ENCODE peak calls at places on chromosomes 11 and 22, in four cellular contexts. One of them, this sample, is unnamed.

GRCh38 chr22:38610234-38610633 is 40.3 kb upstream of the DMC1 start:
- DNase-seq in HepG2: no peak
- DNase-seq in H1: no peak
- DNase-seq in K562: no peak
- DNase-seq in this sample: no peak

GRCh38 chr22:38652858-38653257 is 3.3 kb downstream of the FAM227A start:
- DNase-seq in HepG2: no peak
- DNase-seq in H1: no peak
- DNase-seq in K562: no peak
- DNase-seq in this sample: no peak

GRCh38 chr22:49710746-49711145 is 116.9 kb downstream of the BRD1 start:
- DNase-seq in HepG2: no peak
- DNase-seq in H1: no peak
- DNase-seq in K562: no peak
- DNase-seq in this sample: no peak

GRCh38 chr11:113279591-113279990 is 34.8 kb upstream of the TTC12 start:
- DNase-seq in HepG2: no peak
- DNase-seq in H1: no peak
- DNase-seq in K562: no peak
- DNase-seq in this sample: no peak

GRCh38 chr11:128741928-128742327 is 48.1 kb downstream of the FLI1 start:
- DNase-seq in HepG2: no peak
- DNase-seq in H1: no peak
- DNase-seq in K562: no peak
- DNase-seq in this sample: no peak

GRCh38 chr11:13668957-13669521 is 571 bp downstream of the FAR1 start:
- DNase-seq in HepG2: no peak
- DNase-seq in H1: no peak
- DNase-seq in K562: peak
- DNase-seq in this sample: no peak

GRCh38 chr22:38843716-38844660 is at the start of gene NPTXR:
- DNase-seq in HepG2: peak
- DNase-seq in H1: no peak
- DNase-seq in K562: peak
- DNase-seq in this sample: peak

GRCh38 chr11:113133071-113133470 is 171.9 kb downstream of the NCAM1 start:
- DNase-seq in HepG2: no peak
- DNase-seq in H1: no peak
- DNase-seq in K562: no peak
- DNase-seq in this sample: no peak

GRCh38 chr22:42747701-42748513 is 27.2 kb upstream of the A4GALT start:
- DNase-seq in HepG2: peak
- DNase-seq in H1: no peak
- DNase-seq in K562: no peak
- DNase-seq in this sample: peak

GRCh38 chr22:41175546-41175945 is 29.6 kb upstream of the L3MBTL2 start:
- DNase-seq in HepG2: no peak
- DNase-seq in H1: no peak
- DNase-seq in K562: no peak
- DNase-seq in this sample: no peak

GRCh38 chr22:50473088-50473487 is 1.7 kb downstream of the SBF1 start:
- DNase-seq in HepG2: peak
- DNase-seq in H1: no peak
- DNase-seq in K562: peak
- DNase-seq in this sample: no peak

GRCh38 chr22:49365191-49365837 is 462.4 kb downstream of the BRD1 start:
- DNase-seq in HepG2: no peak
- DNase-seq in H1: no peak
- DNase-seq in K562: no peak
- DNase-seq in this sample: no peak

GRCh38 chr11:64250875-64251721 is at the start of gene PLCB3:
- DNase-seq in HepG2: no peak
- DNase-seq in H1: no peak
- DNase-seq in K562: peak
- DNase-seq in this sample: no peak

GRCh38 chr11:74008373-74009229 is at the start of gene UCP3:
- DNase-seq in HepG2: no peak
- DNase-seq in H1: no peak
- DNase-seq in K562: no peak
- DNase-seq in this sample: no peak

GRCh38 chr11:87972133-87972532 is 203.1 kb downstream of the RAB38 start:
- DNase-seq in HepG2: no peak
- DNase-seq in H1: no peak
- DNase-seq in K562: no peak
- DNase-seq in this sample: no peak

GRCh38 chr11:86637976-86638375 is 34.4 kb downstream of the ME3 start:
- DNase-seq in HepG2: no peak
- DNase-seq in H1: no peak
- DNase-seq in K562: no peak
- DNase-seq in this sample: no peak

GRCh38 chr11:106228996-106229395 is 151.5 kb downstream of the AASDHPPT start:
- DNase-seq in HepG2: no peak
- DNase-seq in H1: no peak
- DNase-seq in K562: no peak
- DNase-seq in this sample: no peak

GRCh38 chr11:87368151-87368550 is 330.4 kb downstream of the TMEM135 start:
- DNase-seq in HepG2: no peak
- DNase-seq in H1: no peak
- DNase-seq in K562: no peak
- DNase-seq in this sample: no peak

GRCh38 chr22:27987557-27987956 is 68.5 kb upstream of the PITPNB start:
- DNase-seq in HepG2: no peak
- DNase-seq in H1: no peak
- DNase-seq in K562: no peak
- DNase-seq in this sample: no peak

GRCh38 chr11:42841563-42841962 is 470.2 kb upstream of the API5 start:
- DNase-seq in HepG2: no peak
- DNase-seq in H1: no peak
- DNase-seq in K562: no peak
- DNase-seq in this sample: no peak

DNA sequence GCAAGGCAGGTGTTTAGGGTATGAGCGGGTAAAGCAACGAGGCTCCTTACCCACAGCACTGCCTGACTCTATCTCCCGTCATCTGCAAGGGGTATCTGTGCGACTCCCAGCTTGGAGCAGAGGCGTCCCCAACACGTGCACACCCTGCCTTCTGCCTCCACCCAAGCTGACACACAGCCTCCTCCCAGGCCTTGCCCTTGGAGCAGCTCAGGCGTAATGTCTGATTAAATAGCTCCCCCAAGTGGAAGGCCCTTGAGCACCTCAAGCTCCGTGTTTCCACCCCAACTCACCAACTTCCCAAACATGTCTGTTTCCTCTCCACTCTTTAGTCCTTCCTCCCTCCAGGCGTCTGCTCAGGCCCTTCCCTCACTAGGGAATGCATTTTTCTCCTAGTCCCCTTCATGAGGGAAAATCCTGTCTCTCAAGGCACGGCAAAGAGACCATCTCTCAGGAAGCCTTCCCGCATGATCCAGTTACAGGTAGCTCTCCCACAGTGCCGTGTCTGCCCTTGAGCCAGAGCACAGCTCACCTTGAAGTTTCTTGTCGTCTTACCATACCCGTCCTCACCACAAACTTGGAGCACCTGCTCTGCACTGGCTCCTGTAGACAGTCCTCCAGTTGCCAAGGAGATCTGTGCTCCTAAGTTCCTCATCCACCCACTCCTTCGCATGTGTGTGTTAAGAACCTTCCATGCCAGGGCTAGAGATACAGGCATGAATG is 15.8 kb downstream of the CYB5R2 start:
- DNase-seq in HepG2: peak
- DNase-seq in H1: no peak
- DNase-seq in K562: peak
- DNase-seq in this sample: peak
- TF ChIP-seq ZNF274 in HepG2: no peak
- TF ChIP-seq ZNF274 in H1: no peak
- TF ChIP-seq ZNF274 in K562: no peak
- TF ChIP-seq ZNF274 in this sample: no peak

GRCh38 chr11:10561947-10562346 is 6.5 kb downstream of the LYVE1 start:
- DNase-seq in HepG2: no peak
- DNase-seq in H1: no peak
- DNase-seq in K562: no peak
- DNase-seq in this sample: no peak
- TF ChIP-seq ZNF274 in HepG2: no peak
- TF ChIP-seq ZNF274 in H1: no peak
- TF ChIP-seq ZNF274 in K562: no peak
- TF ChIP-seq ZNF274 in this sample: no peak

GRCh38 chr11:8369592-8370205 is 106.0 kb upstream of the LMO1 start:
- DNase-seq in HepG2: no peak
- DNase-seq in H1: no peak
- DNase-seq in K562: no peak
- DNase-seq in this sample: no peak
- TF ChIP-seq ZNF274 in HepG2: no peak
- TF ChIP-seq ZNF274 in H1: no peak
- TF ChIP-seq ZNF274 in K562: no peak
- TF ChIP-seq ZNF274 in this sample: no peak

GRCh38 chr11:14954581-14954980 is 17.6 kb downstream of the CALCA start:
- DNase-seq in HepG2: no peak
- DNase-seq in H1: no peak
- DNase-seq in K562: no peak
- DNase-seq in this sample: no peak
- TF ChIP-seq ZNF274 in HepG2: no peak
- TF ChIP-seq ZNF274 in H1: no peak
- TF ChIP-seq ZNF274 in K562: no peak
- TF ChIP-seq ZNF274 in this sample: no peak

DNA sequence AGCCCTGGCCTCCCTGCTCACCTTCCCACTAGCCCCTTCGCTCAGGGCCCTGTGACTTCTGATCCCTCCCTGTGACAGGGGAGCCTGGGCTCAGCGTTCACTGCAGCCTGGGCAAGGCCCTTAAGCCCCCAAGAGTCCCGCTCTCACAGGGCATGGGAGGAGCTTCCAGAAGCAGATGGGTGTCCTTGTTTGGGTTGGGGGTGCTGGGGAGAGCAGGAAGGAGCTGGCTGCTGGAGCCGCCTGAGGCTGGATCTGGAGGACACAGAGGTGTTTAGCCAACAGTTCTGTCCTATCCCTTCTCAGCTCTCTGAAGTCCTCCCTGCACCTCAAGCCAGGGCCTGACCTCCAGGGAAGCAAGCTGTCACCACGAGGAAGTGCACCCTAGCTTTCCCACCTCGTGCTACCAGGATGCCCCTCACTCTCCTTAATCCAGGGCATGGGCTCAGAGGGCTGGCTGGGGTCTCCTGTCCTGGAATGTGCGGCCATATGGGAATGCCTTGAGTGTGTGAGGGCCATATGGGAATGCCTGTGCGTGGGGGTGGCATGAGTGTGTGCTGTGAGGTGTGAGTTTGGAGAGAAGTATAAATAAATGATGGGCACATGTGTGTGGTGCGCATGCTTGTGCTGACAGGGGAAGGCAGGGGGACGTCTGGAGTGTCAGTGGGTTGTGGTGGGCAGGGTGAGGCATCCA is 25.0 kb upstream of the TUB start:
- DNase-seq in HepG2: no peak
- DNase-seq in H1: no peak
- DNase-seq in K562: no peak
- DNase-seq in this sample: no peak
- TF ChIP-seq ZNF274 in HepG2: no peak
- TF ChIP-seq ZNF274 in H1: no peak
- TF ChIP-seq ZNF274 in K562: no peak
- TF ChIP-seq ZNF274 in this sample: no peak

GRCh38 chr11:67615455-67616430 is 9.0 kb downstream of the NDUFV1 start:
- DNase-seq in HepG2: peak
- DNase-seq in H1: no peak
- DNase-seq in K562: peak
- DNase-seq in this sample: no peak
- TF ChIP-seq ZNF274 in HepG2: no peak
- TF ChIP-seq ZNF274 in H1: no peak
- TF ChIP-seq ZNF274 in K562: no peak
- TF ChIP-seq ZNF274 in this sample: no peak